ENCODE peak calls at places on chromosomes 11 and 22, in six cellular contexts. One of them, this sample, is unnamed.

GRCh38 chr11:1205121-1205986 is 17.5 kb upstream of the MUC5B start:
- DNase-seq in mesothelial cell of epicardium: peak
- DNase-seq in stimulated activated CD4-positive, alpha-beta T cell treated with anti-CD3 and anti-CD28 coated beads, Interleukin-12 subunit alpha, Interleukin-12 subunit beta, amount 100 ng/mL, for 4 hours: no peak
- DNase-seq in activated CD4-positive, CD25-positive, alpha-beta regulatory T cell: no peak
- DNase-seq in ACHN: no peak
- DNase-seq in stimulated activated CD8-positive, alpha-beta memory T cell treated with anti-CD3 and anti-CD28 coated beads, Interleukin-12 subunit alpha, Interleukin-12 subunit beta, amount 100 ng/mL, for 4 hours: no peak
- DNase-seq in this sample: no peak

GRCh38 chr11:15655552-15655951 is 540.8 kb downstream of the INSC start:
- DNase-seq in mesothelial cell of epicardium: no peak
- DNase-seq in ACHN: no peak
- DNase-seq in activated CD4-positive, CD25-positive, alpha-beta regulatory T cell: no peak
- DNase-seq in stimulated activated CD8-positive, alpha-beta memory T cell treated with anti-CD3 and anti-CD28 coated beads, Interleukin-12 subunit alpha, Interleukin-12 subunit beta, amount 100 ng/mL, for 4 hours: no peak
- DNase-seq in stimulated activated CD4-positive, alpha-beta T cell treated with anti-CD3 and anti-CD28 coated beads, Interleukin-12 subunit alpha, Interleukin-12 subunit beta, amount 100 ng/mL, for 4 hours: no peak
- DNase-seq in this sample: no peak

GRCh38 chr22:35656284-35656752 is 8.1 kb downstream of the APOL6 start:
- DNase-seq in stimulated activated CD4-positive, alpha-beta T cell treated with anti-CD3 and anti-CD28 coated beads, Interleukin-12 subunit alpha, Interleukin-12 subunit beta, amount 100 ng/mL, for 4 hours: no peak
- DNase-seq in mesothelial cell of epicardium: no peak
- DNase-seq in ACHN: no peak
- DNase-seq in stimulated activated CD8-positive, alpha-beta memory T cell treated with anti-CD3 and anti-CD28 coated beads, Interleukin-12 subunit alpha, Interleukin-12 subunit beta, amount 100 ng/mL, for 4 hours: no peak
- DNase-seq in activated CD4-positive, CD25-positive, alpha-beta regulatory T cell: no peak
- DNase-seq in this sample: no peak

GRCh38 chr11:84249344-84250135 is 963.4 kb upstream of the CCDC90B start:
- DNase-seq in ACHN: no peak
- DNase-seq in stimulated activated CD4-positive, alpha-beta T cell treated with anti-CD3 and anti-CD28 coated beads, Interleukin-12 subunit alpha, Interleukin-12 subunit beta, amount 100 ng/mL, for 4 hours: no peak
- DNase-seq in mesothelial cell of epicardium: no peak
- DNase-seq in activated CD4-positive, CD25-positive, alpha-beta regulatory T cell: no peak
- DNase-seq in stimulated activated CD8-positive, alpha-beta memory T cell treated with anti-CD3 and anti-CD28 coated beads, Interleukin-12 subunit alpha, Interleukin-12 subunit beta, amount 100 ng/mL, for 4 hours: no peak
- DNase-seq in this sample: no peak

GRCh38 chr11:101446726-101447125 is 137.1 kb downstream of the TRPC6 start:
- DNase-seq in stimulated activated CD8-positive, alpha-beta memory T cell treated with anti-CD3 and anti-CD28 coated beads, Interleukin-12 subunit alpha, Interleukin-12 subunit beta, amount 100 ng/mL, for 4 hours: no peak
- DNase-seq in ACHN: no peak
- DNase-seq in mesothelial cell of epicardium: no peak
- DNase-seq in activated CD4-positive, CD25-positive, alpha-beta regulatory T cell: no peak
- DNase-seq in stimulated activated CD4-positive, alpha-beta T cell treated with anti-CD3 and anti-CD28 coated beads, Interleukin-12 subunit alpha, Interleukin-12 subunit beta, amount 100 ng/mL, for 4 hours: no peak
- DNase-seq in this sample: no peak

GRCh38 chr22:37112084-37112728 is 2.7 kb upstream of the TMPRSS6 start:
- DNase-seq in stimulated activated CD4-positive, alpha-beta T cell treated with anti-CD3 and anti-CD28 coated beads, Interleukin-12 subunit alpha, Interleukin-12 subunit beta, amount 100 ng/mL, for 4 hours: no peak
- DNase-seq in activated CD4-positive, CD25-positive, alpha-beta regulatory T cell: no peak
- DNase-seq in mesothelial cell of epicardium: no peak
- DNase-seq in ACHN: no peak
- DNase-seq in stimulated activated CD8-positive, alpha-beta memory T cell treated with anti-CD3 and anti-CD28 coated beads, Interleukin-12 subunit alpha, Interleukin-12 subunit beta, amount 100 ng/mL, for 4 hours: no peak
- DNase-seq in this sample: no peak

GRCh38 chr11:2445107-2445947 is 519 bp downstream of the KCNQ1 start:
- DNase-seq in stimulated activated CD4-positive, alpha-beta T cell treated with anti-CD3 and anti-CD28 coated beads, Interleukin-12 subunit alpha, Interleukin-12 subunit beta, amount 100 ng/mL, for 4 hours: peak
- DNase-seq in mesothelial cell of epicardium: no peak
- DNase-seq in activated CD4-positive, CD25-positive, alpha-beta regulatory T cell: no peak
- DNase-seq in ACHN: no peak
- DNase-seq in stimulated activated CD8-positive, alpha-beta memory T cell treated with anti-CD3 and anti-CD28 coated beads, Interleukin-12 subunit alpha, Interleukin-12 subunit beta, amount 100 ng/mL, for 4 hours: no peak
- DNase-seq in this sample: peak

GRCh38 chr11:117094776-117095175 is 3.5 kb downstream of the SIK3 start:
- DNase-seq in stimulated activated CD4-positive, alpha-beta T cell treated with anti-CD3 and anti-CD28 coated beads, Interleukin-12 subunit alpha, Interleukin-12 subunit beta, amount 100 ng/mL, for 4 hours: no peak
- DNase-seq in ACHN: no peak
- DNase-seq in activated CD4-positive, CD25-positive, alpha-beta regulatory T cell: no peak
- DNase-seq in mesothelial cell of epicardium: no peak
- DNase-seq in stimulated activated CD8-positive, alpha-beta memory T cell treated with anti-CD3 and anti-CD28 coated beads, Interleukin-12 subunit alpha, Interleukin-12 subunit beta, amount 100 ng/mL, for 4 hours: no peak
- DNase-seq in this sample: no peak

GRCh38 chr11:12888525-12889158 is 120.5 kb upstream of the RASSF10 start:
- DNase-seq in stimulated activated CD4-positive, alpha-beta T cell treated with anti-CD3 and anti-CD28 coated beads, Interleukin-12 subunit alpha, Interleukin-12 subunit beta, amount 100 ng/mL, for 4 hours: peak
- DNase-seq in activated CD4-positive, CD25-positive, alpha-beta regulatory T cell: no peak
- DNase-seq in mesothelial cell of epicardium: peak
- DNase-seq in stimulated activated CD8-positive, alpha-beta memory T cell treated with anti-CD3 and anti-CD28 coated beads, Interleukin-12 subunit alpha, Interleukin-12 subunit beta, amount 100 ng/mL, for 4 hours: peak
- DNase-seq in ACHN: peak
- DNase-seq in this sample: peak

GRCh38 chr11:8061555-8062428 is 19.2 kb upstream of the TUB start:
- DNase-seq in stimulated activated CD8-positive, alpha-beta memory T cell treated with anti-CD3 and anti-CD28 coated beads, Interleukin-12 subunit alpha, Interleukin-12 subunit beta, amount 100 ng/mL, for 4 hours: no peak
- DNase-seq in activated CD4-positive, CD25-positive, alpha-beta regulatory T cell: no peak
- DNase-seq in ACHN: no peak
- DNase-seq in stimulated activated CD4-positive, alpha-beta T cell treated with anti-CD3 and anti-CD28 coated beads, Interleukin-12 subunit alpha, Interleukin-12 subunit beta, amount 100 ng/mL, for 4 hours: no peak
- DNase-seq in mesothelial cell of epicardium: peak
- DNase-seq in this sample: no peak

GRCh38 chr11:128725630-128726461 is 32.0 kb downstream of the FLI1 start:
- DNase-seq in stimulated activated CD8-positive, alpha-beta memory T cell treated with anti-CD3 and anti-CD28 coated beads, Interleukin-12 subunit alpha, Interleukin-12 subunit beta, amount 100 ng/mL, for 4 hours: no peak
- DNase-seq in activated CD4-positive, CD25-positive, alpha-beta regulatory T cell: no peak
- DNase-seq in ACHN: no peak
- DNase-seq in mesothelial cell of epicardium: no peak
- DNase-seq in stimulated activated CD4-positive, alpha-beta T cell treated with anti-CD3 and anti-CD28 coated beads, Interleukin-12 subunit alpha, Interleukin-12 subunit beta, amount 100 ng/mL, for 4 hours: no peak
- DNase-seq in this sample: peak

GRCh38 chr11:76764941-76765340 is 18.2 kb upstream of the TSKU start:
- DNase-seq in stimulated activated CD4-positive, alpha-beta T cell treated with anti-CD3 and anti-CD28 coated beads, Interleukin-12 subunit alpha, Interleukin-12 subunit beta, amount 100 ng/mL, for 4 hours: no peak
- DNase-seq in activated CD4-positive, CD25-positive, alpha-beta regulatory T cell: no peak
- DNase-seq in ACHN: no peak
- DNase-seq in mesothelial cell of epicardium: no peak
- DNase-seq in stimulated activated CD8-positive, alpha-beta memory T cell treated with anti-CD3 and anti-CD28 coated beads, Interleukin-12 subunit alpha, Interleukin-12 subunit beta, amount 100 ng/mL, for 4 hours: no peak
- DNase-seq in this sample: no peak

GRCh38 chr22:25763239-25763777 is 21.3 kb downstream of the MYO18B start:
- DNase-seq in activated CD4-positive, CD25-positive, alpha-beta regulatory T cell: no peak
- DNase-seq in ACHN: no peak
- DNase-seq in stimulated activated CD8-positive, alpha-beta memory T cell treated with anti-CD3 and anti-CD28 coated beads, Interleukin-12 subunit alpha, Interleukin-12 subunit beta, amount 100 ng/mL, for 4 hours: no peak
- DNase-seq in mesothelial cell of epicardium: no peak
- DNase-seq in stimulated activated CD4-positive, alpha-beta T cell treated with anti-CD3 and anti-CD28 coated beads, Interleukin-12 subunit alpha, Interleukin-12 subunit beta, amount 100 ng/mL, for 4 hours: no peak
- DNase-seq in this sample: no peak